ENCODE peak calls at places on chromosomes 11 and 22, in four cellular contexts. One of them, this sample, is unnamed.

GRCh38 chr11:1829039-1829820 is 5.6 kb upstream of the SYT8 start:
- DNase-seq in body of pancreas: no peak
- DNase-seq in globus pallidus: no peak
- DNase-seq in HFFc6: peak; percentile 58
- DNase-seq in this sample: no peak

GRCh38 chr11:95508219-95508880 is 277.3 kb upstream of the SESN3 start:
- DNase-seq in HFFc6: no peak
- DNase-seq in globus pallidus: no peak
- DNase-seq in body of pancreas: no peak
- DNase-seq in this sample: no peak

GRCh38 chr11:122895591-122895990 is 13.0 kb downstream of the JHY start:
- DNase-seq in HFFc6: no peak
- DNase-seq in globus pallidus: no peak
- DNase-seq in body of pancreas: no peak
- DNase-seq in this sample: no peak

GRCh38 chr11:30474151-30474954 is 111.8 kb downstream of the MPPED2 start:
- DNase-seq in HFFc6: no peak
- DNase-seq in globus pallidus: no peak
- DNase-seq in body of pancreas: no peak
- DNase-seq in this sample: no peak

GRCh38 chr11:46347637-46348311 is 511 bp downstream of the DGKZ start:
- DNase-seq in HFFc6: no peak
- DNase-seq in globus pallidus: no peak
- DNase-seq in body of pancreas: peak; percentile 46
- DNase-seq in this sample: no peak

GRCh38 chr11:1401656-1402221 is 12.0 kb downstream of the BRSK2 start:
- DNase-seq in body of pancreas: peak; percentile 83
- DNase-seq in HFFc6: peak; percentile 20
- DNase-seq in globus pallidus: peak; percentile 78
- DNase-seq in this sample: peak; percentile 68

GRCh38 chr22:38467438-38467903 is 425 bp upstream of the KDELR3 start:
- DNase-seq in body of pancreas: peak; percentile 16
- DNase-seq in HFFc6: no peak
- DNase-seq in globus pallidus: no peak
- DNase-seq in this sample: no peak

GRCh38 chr22:48756146-48757111 is 1071.2 kb downstream of the BRD1 start:
- DNase-seq in HFFc6: no peak
- DNase-seq in globus pallidus: no peak
- DNase-seq in body of pancreas: no peak
- DNase-seq in this sample: no peak

GRCh38 chr11:113114452-113115027 is 153.3 kb downstream of the NCAM1 start:
- DNase-seq in body of pancreas: peak; percentile 64
- DNase-seq in HFFc6: peak; percentile 19
- DNase-seq in globus pallidus: peak; percentile 86
- DNase-seq in this sample: peak; percentile 86

GRCh38 chr11:65558785-65559509 is 788 bp upstream of the LTBP3 start:
- DNase-seq in body of pancreas: peak; percentile 79
- DNase-seq in HFFc6: no peak
- DNase-seq in globus pallidus: peak; percentile 81
- DNase-seq in this sample: peak; percentile 83

GRCh38 chr11:118876261-118876660 is 7.4 kb upstream of the CXCR5 start:
- DNase-seq in body of pancreas: no peak
- DNase-seq in HFFc6: no peak
- DNase-seq in globus pallidus: no peak
- DNase-seq in this sample: no peak

GRCh38 chr11:101346591-101346990 is 217.0 kb upstream of the PGR start:
- DNase-seq in body of pancreas: no peak
- DNase-seq in globus pallidus: no peak
- DNase-seq in HFFc6: peak; percentile 9
- DNase-seq in this sample: no peak

GRCh38 chr22:50705219-50705691 is 32.6 kb downstream of the SHANK3 start:
- DNase-seq in HFFc6: no peak
- DNase-seq in globus pallidus: no peak
- DNase-seq in body of pancreas: peak; percentile 55
- DNase-seq in this sample: peak; percentile 63

GRCh38 chr22:45885941-45886395 is 91.0 kb downstream of the WNT7B start:
- DNase-seq in body of pancreas: peak; percentile 3
- DNase-seq in globus pallidus: peak; percentile 39
- DNase-seq in HFFc6: no peak
- DNase-seq in this sample: no peak

GRCh38 chr11:88861618-88862017 is 204.2 kb downstream of the GRM5 start:
- DNase-seq in body of pancreas: no peak
- DNase-seq in HFFc6: no peak
- DNase-seq in globus pallidus: no peak
- DNase-seq in this sample: no peak

GRCh38 chr11:13781153-13781552 is 112.7 kb downstream of the FAR1 start:
- DNase-seq in globus pallidus: no peak
- DNase-seq in body of pancreas: no peak
- DNase-seq in HFFc6: no peak
- DNase-seq in this sample: no peak

GRCh38 chr11:121643530-121644512 is 191.1 kb upstream of the SORL1-AS1 start:
- DNase-seq in body of pancreas: no peak
- DNase-seq in globus pallidus: no peak
- DNase-seq in HFFc6: no peak
- DNase-seq in this sample: no peak

GRCh38 chr11:64720640-64721358 is 2.2 kb downstream of the NRXN2 start:
- DNase-seq in globus pallidus: no peak
- DNase-seq in body of pancreas: no peak
- DNase-seq in HFFc6: no peak
- DNase-seq in this sample: no peak

GRCh38 chr22:47094861-47095330 is 332.4 kb downstream of the TBC1D22A start:
- DNase-seq in body of pancreas: no peak
- DNase-seq in HFFc6: peak; percentile 26
- DNase-seq in globus pallidus: no peak
- DNase-seq in this sample: no peak

GRCh38 chr11:86440305-86440716 is 65.6 kb downstream of the CCDC81 start:
- DNase-seq in globus pallidus: no peak
- DNase-seq in body of pancreas: no peak
- DNase-seq in HFFc6: no peak
- DNase-seq in this sample: no peak

GRCh38 chr22:27133951-27134664 is 476.7 kb downstream of the MIAT start:
- DNase-seq in body of pancreas: no peak
- DNase-seq in globus pallidus: no peak
- DNase-seq in HFFc6: peak; percentile 79
- DNase-seq in this sample: no peak

GRCh38 chr11:78542007-78542406 is 32.7 kb downstream of the NARS2 start:
- DNase-seq in HFFc6: no peak
- DNase-seq in body of pancreas: no peak
- DNase-seq in globus pallidus: no peak
- DNase-seq in this sample: no peak

GRCh38 chr11:12223771-12224536 is 113.6 kb downstream of the MICAL2 start:
- DNase-seq in body of pancreas: no peak
- DNase-seq in HFFc6: no peak
- DNase-seq in globus pallidus: no peak
- DNase-seq in this sample: no peak

GRCh38 chr11:47593492-47593933 is 698 bp downstream of the C1QTNF4 start:
- DNase-seq in globus pallidus: no peak
- DNase-seq in HFFc6: no peak
- DNase-seq in body of pancreas: no peak
- DNase-seq in this sample: no peak

This sample was measured in putamen.